ENCODE peak calls at places on chromosomes 7 and 10, in five cellular contexts. U, L, I, F and A are unnamed samples.

GRCh38 chr7:41608447-41608846 is 94.4 kb downstream of the INHBA start:
- DNase-seq in L (no peak), I (no peak), U (no peak), F (no peak), A (no peak)

GRCh38 chr10:6055929-6056328 is 6.2 kb downstream of the IL2RA start:
- DNase-seq in I (no peak), F (no peak), U (no peak), L (peak), A (no peak)

GRCh38 chr7:79268730-79269129 is 184.7 kb downstream of the MAGI2 start:
- DNase-seq in I (no peak), F (no peak), U (no peak), L (no peak), A (no peak)

GRCh38 chr7:86991844-86992243 is 67.6 kb downstream of the ELAPOR2 start:
- DNase-seq in F (no peak), I (no peak), U (no peak), L (no peak), A (no peak)

GRCh38 chr7:142153400-142153799 is 41.9 kb downstream of the MGAM2 start:
- DNase-seq in I (no peak), L (no peak), U (no peak), F (no peak), A (no peak)

GRCh38 chr7:48004598-48004997 is 24.3 kb downstream of the SUN3 start:
- DNase-seq in L (no peak), F (no peak), U (no peak), I (no peak), A (no peak)

GRCh38 chr7:41313171-41313570 is 389.7 kb downstream of the INHBA start:
- DNase-seq in I (no peak), L (no peak), U (no peak), F (no peak), A (no peak)

GRCh38 chr10:28991738-28992270 is 297.1 kb upstream of the LYZL1 start:
- DNase-seq in I (no peak), F (peak), U (peak), L (peak), A (no peak)

GRCh38 chr7:128335730-128336129 is 8.0 kb downstream of the RBM28 start:
- DNase-seq in F (no peak), I (no peak), U (no peak), L (no peak), A (no peak)

GRCh38 chr7:98459529-98459928 is 58.6 kb upstream of the BAIAP2L1 start:
- DNase-seq in L (no peak), F (no peak), U (no peak), I (no peak), A (no peak)

GRCh38 chr7:12210179-12211053 is 678 bp upstream of the TMEM106B start:
- DNase-seq in F (no peak), L (no peak), I (peak), U (no peak), A (no peak)

GRCh38 chr10:118971187-118971586 is 58.3 kb upstream of the NANOS1 start:
- DNase-seq in I (no peak), F (no peak), U (no peak), L (no peak), A (no peak)

GRCh38 chr7:2233876-2234275 is 1.1 kb upstream of the MAD1L1 start:
- DNase-seq in U (no peak), F (no peak), L (no peak), I (no peak), A (no peak)

GRCh38 chr7:84705079-84705478 is 481.8 kb downstream of the SEMA3D start:
- DNase-seq in L (no peak), U (no peak), F (no peak), I (no peak), A (no peak)

DNA sequence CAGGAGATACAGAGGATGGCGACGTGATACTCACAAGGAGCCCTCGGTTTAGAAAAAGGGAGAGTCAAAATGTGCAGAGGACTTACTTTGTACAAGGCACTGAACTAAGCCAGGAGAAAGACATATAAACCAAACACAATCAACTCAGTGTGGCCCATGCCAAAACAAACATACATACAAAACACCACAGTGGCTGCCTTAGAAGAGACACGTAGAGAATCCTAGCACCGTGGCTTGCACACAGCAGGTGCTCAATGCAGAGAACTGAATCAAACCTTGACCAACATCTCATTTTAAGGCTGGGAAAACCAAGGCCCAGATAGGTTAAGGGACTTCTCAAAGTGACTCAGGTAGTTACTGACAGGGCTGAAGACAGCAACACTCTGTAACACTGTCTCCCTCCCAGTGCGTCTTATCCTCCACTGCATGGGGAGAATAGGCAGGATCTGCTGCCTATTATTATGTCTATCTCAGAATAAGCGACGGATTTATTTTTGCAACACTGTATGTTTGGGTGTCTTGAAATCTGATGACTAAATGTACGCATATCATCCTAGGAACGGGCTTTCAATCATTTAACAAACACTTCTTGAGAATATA is 11.0 kb downstream of the SORBS1 start:
- DNase-seq in L (no peak), U (no peak), F (no peak), I (no peak), A (no peak)
- H3K27ac ChIP-seq in L (peak), U (no peak), F (no peak), I (no peak), A (no peak)

GRCh38 chr10:102347236-102347828 is 48.2 kb upstream of the NFKB2 start:
- DNase-seq in U (peak), L (no peak), I (peak), F (no peak), A (no peak)

GRCh38 chr10:102342958-102343357 is 52.5 kb upstream of the NFKB2 start:
- DNase-seq in U (no peak), L (no peak), I (no peak), F (no peak), A (no peak)

GRCh38 chr10:102341038-102341688 is 54.3 kb upstream of the NFKB2 start:
- DNase-seq in I (no peak), U (no peak), F (no peak), L (no peak), A (no peak)

GRCh38 chr10:102344067-102344466 is 51.4 kb upstream of the NFKB2 start:
- DNase-seq in U (no peak), I (no peak), L (no peak), F (no peak), A (no peak)

DNA sequence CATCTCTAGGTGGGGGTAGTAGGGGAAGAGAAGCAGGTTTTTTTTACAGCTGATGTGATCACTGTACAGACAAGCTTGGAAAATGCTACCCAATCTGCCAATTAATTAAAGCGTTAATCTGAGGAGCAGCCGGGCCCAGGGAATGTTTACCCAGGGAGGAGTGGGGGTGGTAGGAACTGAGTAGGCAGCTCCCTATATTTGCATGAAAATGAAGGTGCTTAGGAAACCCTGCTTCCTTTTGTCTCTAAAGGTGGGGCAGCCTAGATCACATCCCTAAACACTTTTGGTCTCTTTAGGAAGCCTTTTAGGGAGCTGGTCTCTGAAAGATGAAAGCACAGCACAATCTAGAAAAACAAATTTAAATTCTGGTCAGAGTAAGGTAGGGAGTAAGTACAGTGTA is 53.0 kb upstream of the NFKB2 start:
- DNase-seq in F (no peak), L (no peak), U (peak), I (no peak), A (no peak)
- H3K27ac ChIP-seq in F (no peak), L (no peak), U (no peak), I (no peak), A (no peak)

GRCh38 chr10:3046210-3046779 is 21.1 kb upstream of the PFKP start:
- DNase-seq in F (no peak), I (no peak), L (no peak), U (no peak), A (no peak)
- H3K27ac ChIP-seq in F (no peak), I (no peak), L (peak), U (no peak), A (peak)

DNA sequence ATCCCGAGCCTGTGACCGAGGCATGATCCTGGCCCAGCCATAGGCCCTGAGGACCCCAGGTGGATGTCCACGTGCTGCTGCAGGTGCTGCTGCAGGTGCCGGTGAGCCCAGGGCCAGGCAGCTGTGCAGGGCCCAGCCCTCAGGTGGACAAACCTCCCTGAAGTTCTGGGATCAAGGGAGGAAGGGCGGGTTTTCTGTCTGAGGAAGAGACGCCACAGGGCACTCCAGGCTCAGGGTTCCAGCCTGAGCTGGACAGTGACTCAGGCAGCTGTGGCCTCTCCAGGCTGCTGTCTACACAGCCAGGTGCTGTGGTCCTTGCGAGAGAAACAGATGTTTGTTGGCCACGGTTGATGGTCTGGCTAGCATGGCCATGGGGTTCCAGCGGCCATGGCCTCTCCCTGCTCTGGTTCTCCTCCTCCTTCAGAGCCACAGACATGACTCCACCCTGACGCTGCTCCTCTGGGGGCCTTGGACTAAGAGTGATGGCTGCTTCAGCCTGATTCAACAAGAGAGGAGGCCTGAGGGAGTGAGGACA is 76.0 kb downstream of the AFAP1L2 start:
- DNase-seq in F (no peak), L (no peak), I (no peak), U (no peak), A (no peak)
- H3K27ac ChIP-seq in F (no peak), L (peak), I (no peak), U (no peak), A (no peak)

DNA sequence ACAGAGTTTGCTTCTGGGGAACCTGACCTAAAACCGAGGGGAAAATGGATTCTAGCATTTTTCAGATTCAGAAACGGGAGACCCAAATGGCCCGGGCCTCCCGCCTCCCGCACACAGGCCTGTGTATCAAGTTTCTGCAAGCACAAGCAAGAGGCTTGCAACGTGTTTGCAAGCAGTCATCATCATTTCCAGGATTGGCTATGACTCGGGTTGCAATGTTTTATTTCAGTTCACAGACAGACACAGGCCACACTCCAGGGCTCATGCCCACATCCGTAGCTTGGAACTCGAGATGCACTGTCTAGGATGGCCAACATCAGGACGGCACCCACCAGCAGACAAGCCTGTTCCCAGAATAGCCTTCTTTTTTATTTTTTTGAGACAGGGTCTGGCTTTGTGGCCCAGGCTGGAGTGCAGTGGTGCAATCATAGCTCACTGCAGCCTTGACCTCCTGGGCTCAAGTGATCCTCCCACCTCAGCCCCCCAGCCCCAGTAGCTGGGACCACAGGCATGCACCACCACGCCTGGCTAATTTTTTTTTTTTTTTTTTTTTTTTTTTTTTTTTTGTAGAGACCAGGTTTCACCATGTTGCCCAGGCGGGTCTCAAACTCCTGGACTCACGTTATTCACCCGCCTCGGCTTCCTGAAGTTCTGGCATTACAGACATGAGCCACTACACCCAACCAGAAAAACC is 68.1 kb upstream of the FOXK1 start:
- DNase-seq in F (no peak), L (no peak), U (no peak), I (no peak), A (no peak)
- H3K27ac ChIP-seq in F (no peak), L (peak), U (no peak), I (no peak), A (peak)

GRCh38 chr10:76284351-76284750 is 852.9 kb downstream of the LRMDA start:
- DNase-seq in I (no peak), L (no peak), F (no peak), U (no peak), A (no peak)

GRCh38 chr10:76286536-76286935 is 855.1 kb downstream of the LRMDA start:
- DNase-seq in F (no peak), L (no peak), I (no peak), U (no peak), A (no peak)

GRCh38 chr10:76285012-76285411 is 853.6 kb downstream of the LRMDA start:
- DNase-seq in L (no peak), U (no peak), I (no peak), F (no peak), A (no peak)

GRCh38 chr10:76291175-76291574 is 859.8 kb downstream of the LRMDA start:
- DNase-seq in F (no peak), L (no peak), U (no peak), I (no peak), A (no peak)

GRCh38 chr10:76287856-76288255 is 856.4 kb downstream of the LRMDA start:
- DNase-seq in U (no peak), F (no peak), L (no peak), I (no peak), A (no peak)
- H3K27ac ChIP-seq in U (no peak), F (no peak), L (no peak), I (no peak), A (no peak)

DNA sequence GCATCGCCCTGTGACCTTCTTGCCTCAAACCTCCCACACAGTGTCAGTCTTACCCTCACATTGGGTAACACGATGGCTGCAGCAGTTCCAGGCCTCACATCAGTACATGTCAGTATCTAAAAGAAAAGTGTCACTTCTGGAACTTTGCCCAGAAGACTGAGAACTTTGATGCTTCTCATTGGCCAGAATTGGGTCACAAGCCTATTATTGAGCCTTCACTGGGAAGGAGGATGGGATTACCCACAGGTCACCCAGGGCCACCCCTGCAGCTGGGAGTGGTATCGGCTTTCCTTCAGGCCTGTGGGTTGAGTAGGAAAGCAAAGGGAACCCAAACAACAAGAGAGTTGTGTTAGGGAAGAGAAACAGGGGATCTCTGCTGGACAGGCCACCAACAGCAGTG is 111.5 kb downstream of the NPY start:
- DNase-seq in I (no peak), L (no peak), U (no peak), F (no peak), A (no peak)
- H3K27ac ChIP-seq in I (no peak), L (no peak), U (peak), F (no peak), A (no peak)

DNA sequence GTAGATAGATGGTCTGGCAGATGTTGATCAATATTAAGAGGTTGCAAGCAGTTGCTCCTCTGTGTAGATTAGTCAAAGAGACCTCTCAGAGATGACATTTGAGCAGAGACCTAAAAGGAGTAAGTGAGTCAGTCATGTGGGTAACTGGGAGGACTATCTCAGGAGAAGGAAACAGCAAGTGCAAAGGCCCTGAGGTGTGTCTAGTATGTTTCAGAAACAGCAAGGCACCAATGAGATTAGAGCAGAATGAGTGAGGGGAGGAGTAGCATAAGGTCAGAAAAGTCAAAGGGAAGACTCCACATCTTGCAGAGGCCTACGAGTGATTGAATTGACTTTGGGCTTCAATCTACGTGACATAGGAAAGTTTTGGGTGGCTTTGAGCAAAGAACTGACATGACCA is 89.8 kb upstream of the COL1A2 start:
- DNase-seq in F (no peak), I (no peak), L (no peak), U (no peak), A (no peak)
- H3K27ac ChIP-seq in F (no peak), I (no peak), L (peak), U (no peak), A (peak)